ENCODE peak calls at places on chromosomes 5 and 9, in four cellular contexts. P, F, R and M are unnamed samples.

GRCh38 chr9:1647776-1648175 is 367.4 kb upstream of the SMARCA2 start:
- DNase-seq in P (no peak), F (no peak), R (no peak), M (no peak)

GRCh38 chr5:23820764-23821471 is 313.5 kb downstream of the PRDM9 start:
- DNase-seq in P (no peak), F (no peak), R (peak), M (no peak)

GRCh38 chr9:137439158-137439714 is 1.9 kb downstream of the ENTPD8 start:
- DNase-seq in P (no peak), F (no peak), R (no peak), M (no peak)

GRCh38 chr9:13274901-13275641 is 4.4 kb downstream of the MPDZ start:
- DNase-seq in P (no peak), F (no peak), R (no peak), M (no peak)

GRCh38 chr5:149445343-149445738 is 66.2 kb upstream of the IL17B start:
- DNase-seq in P (no peak), F (no peak), R (no peak), M (no peak)

GRCh38 chr9:119036969-119037368 is 332.3 kb downstream of the BRINP1 start:
- DNase-seq in P (no peak), F (no peak), R (no peak), M (no peak)

GRCh38 chr9:69115621-69116020 is 58.5 kb upstream of the TJP2 start:
- DNase-seq in P (no peak), F (no peak), R (no peak), M (no peak)

GRCh38 chr5:23223846-23224245 is 283.6 kb upstream of the PRDM9 start:
- DNase-seq in P (no peak), F (no peak), R (no peak), M (no peak)

GRCh38 chr5:65262094-65262493 is 219.6 kb downstream of the ADAMTS6 start:
- DNase-seq in P (no peak), F (no peak), R (no peak), M (no peak)

GRCh38 chr5:98772415-98773213 is 849 bp upstream of the RGMB start:
- DNase-seq in P (peak), F (peak), R (peak), M (peak)

GRCh38 chr5:59745422-59745863 is 148.1 kb downstream of the PDE4D start:
- DNase-seq in P (no peak), F (no peak), R (no peak), M (peak)

GRCh38 chr5:84303315-84303714 is 81.4 kb downstream of the EDIL3 start:
- DNase-seq in P (no peak), F (no peak), R (no peak), M (no peak)

GRCh38 chr9:114278881-114279570 is 43.9 kb upstream of the ORM1 start:
- DNase-seq in P (no peak), F (no peak), R (no peak), M (peak)

GRCh38 chr5:108345541-108346171 is 36.2 kb downstream of the FBXL17 start:
- DNase-seq in P (no peak), F (no peak), R (peak), M (no peak)

GRCh38 chr9:90795879-90796317 is 5.7 kb upstream of the SYK start:
- DNase-seq in P (no peak), F (no peak), R (no peak), M (no peak)

GRCh38 chr5:124453221-124454032 is 293.0 kb downstream of the ZNF608 start:
- DNase-seq in P (no peak), F (peak), R (no peak), M (no peak)

GRCh38 chr9:100473271-100474081 is 527 bp downstream of the TMEFF1 start:
- DNase-seq in P (peak), F (peak), R (no peak), M (no peak)

GRCh38 chr9:119365291-119366027 is 3.8 kb downstream of the BRINP1 start:
- DNase-seq in P (no peak), F (no peak), R (peak), M (no peak)

GRCh38 chr5:56305551-56305950 is 72.4 kb upstream of the ANKRD55 start:
- DNase-seq in P (no peak), F (no peak), R (no peak), M (no peak)

GRCh38 chr5:64188776-64189175 is 23.1 kb downstream of the RNF180 start:
- DNase-seq in P (no peak), F (no peak), R (no peak), M (no peak)

GRCh38 chr5:83255268-83255667 is 177.9 kb downstream of the XRCC4 start:
- DNase-seq in P (no peak), F (no peak), R (no peak), M (no peak)

GRCh38 chr5:172919525-172920446 is 39.4 kb upstream of the RPL26L1 start:
- DNase-seq in P (no peak), F (no peak), R (no peak), M (no peak)

GRCh38 chr5:67537439-67538342 is 341.1 kb upstream of the CD180 start:
- DNase-seq in P (no peak), F (no peak), R (no peak), M (no peak)

GRCh38 chr9:78958887-78959286 is 612.9 kb upstream of the TLE4 start:
- DNase-seq in P (no peak), F (no peak), R (no peak), M (no peak)

GRCh38 chr5:178246736-178247135 is 14.1 kb upstream of the PHYKPL start:
- DNase-seq in P (no peak), F (no peak), R (no peak), M (no peak)

GRCh38 chr9:19651681-19652080 is 137.2 kb downstream of the SLC24A2 start:
- DNase-seq in P (no peak), F (no peak), R (no peak), M (no peak)

GRCh38 chr9:16884373-16884772 is 13.9 kb upstream of the BNC2 start:
- DNase-seq in P (no peak), F (no peak), R (no peak), M (no peak)

GRCh38 chr9:121367651-121368510 is 2.2 kb downstream of the STOM start:
- DNase-seq in P (no peak), F (no peak), R (no peak), M (no peak)

GRCh38 chr9:114989600-114990410 is 59.4 kb upstream of the TNFSF8 start:
- DNase-seq in P (peak), F (no peak), R (peak), M (no peak)

GRCh38 chr5:179243333-179243732 is 101.9 kb downstream of the ADAMTS2 start:
- DNase-seq in P (no peak), F (no peak), R (no peak), M (peak)

GRCh38 chr5:53164478-53165165 is 55.1 kb upstream of the MOCS2 start:
- DNase-seq in P (no peak), F (no peak), R (no peak), M (no peak)